ENCODE peak calls at places on chromosomes 6 and 20, in four cellular contexts. P is CD8-positive, alpha-beta T cell; E is memory B cell; Z is glutamatergic neuron. J is an unnamed sample.

GRCh38 chr20:30985386-30985785 is 272.1 kb upstream of the DEFB115 start:
- DNase-seq in P (no peak), E (no peak), Z (no peak), J (no peak)

GRCh38 chr6:148379966-148380653 is 37.5 kb downstream of the SASH1 start:
- DNase-seq in P (no peak), E (no peak), Z (no peak), J (no peak)

GRCh38 chr6:14040042-14040441 is 77.5 kb upstream of the CD83 start:
- DNase-seq in P (no peak), E (no peak), Z (no peak), J (no peak)

GRCh38 chr20:52303281-52303950 is 111.8 kb upstream of the ZFP64 start:
- DNase-seq in P (no peak), E (no peak), Z (no peak), J (no peak)

GRCh38 chr6:167420177-167420576 is 95.3 kb downstream of the TTLL2 start:
- DNase-seq in P (no peak), E (no peak), Z (no peak), J (no peak)

GRCh38 chr6:130467146-130467545 is 101.3 kb downstream of the TMEM200A start:
- DNase-seq in P (no peak), E (no peak), Z (no peak), J (no peak)

GRCh38 chr6:34982424-34982852 is 93.4 kb downstream of the ANKS1A start:
- DNase-seq in P (no peak), E (no peak), Z (no peak), J (no peak)

GRCh38 chr6:79135973-79136470 is 58.0 kb upstream of the PHIP start:
- DNase-seq in P (no peak), E (no peak), Z (no peak), J (no peak)

GRCh38 chr6:143614270-143614669 is 63.5 kb upstream of the PHACTR2 start:
- DNase-seq in P (no peak), E (no peak), Z (no peak), J (no peak)

GRCh38 chr20:22757424-22758189 is 173.2 kb upstream of the FOXA2 start:
- DNase-seq in P (no peak), E (no peak), Z (no peak), J (no peak)

GRCh38 chr20:63412889-63413288 is 51.7 kb upstream of the CHRNA4 start:
- DNase-seq in P (no peak), E (no peak), Z (no peak), J (no peak)

GRCh38 chr6:114167583-114168576 is 174.9 kb downstream of the HS3ST5 start:
- DNase-seq in P (no peak), E (no peak), Z (no peak), J (no peak)

GRCh38 chr6:33610057-33610456 is 11.1 kb upstream of the ITPR3 start:
- DNase-seq in P (no peak), E (no peak), Z (no peak), J (no peak)

GRCh38 chr20:62704341-62704948 is 4.2 kb upstream of the NTSR1 start:
- DNase-seq in P (no peak), E (no peak), Z (peak; percentile 13), J (no peak)

GRCh38 chr6:12269100-12269499 is 21.1 kb upstream of the EDN1 start:
- DNase-seq in P (no peak), E (no peak), Z (no peak), J (no peak)

GRCh38 chr6:122780114-122780513 is 598 bp downstream of the FABP7 start:
- DNase-seq in P (no peak), E (no peak), Z (no peak), J (no peak)

GRCh38 chr20:25320035-25320800 is 70.4 kb downstream of the ABHD12 start:
- DNase-seq in P (no peak), E (no peak), Z (peak; percentile 61), J (no peak)

GRCh38 chr6:166565084-166565651 is 21.3 kb downstream of the RAMACL start:
- DNase-seq in P (no peak), E (no peak), Z (peak; percentile 30), J (no peak)

GRCh38 chr6:19368511-19368910 is 468.7 kb upstream of the ID4 start:
- DNase-seq in P (no peak), E (no peak), Z (no peak), J (no peak)

GRCh38 chr6:105817370-105817769 is 268.8 kb upstream of the PRDM1 start:
- DNase-seq in P (no peak), E (no peak), Z (no peak), J (no peak)

GRCh38 chr6:92110390-92110789 is 1309.0 kb downstream of the EPHA7 start:
- DNase-seq in P (no peak), E (no peak), Z (no peak), J (no peak)

GRCh38 chr6:144104898-144105487 is 9.6 kb upstream of the SF3B5 start:
- DNase-seq in P (no peak), E (peak; percentile 47), Z (no peak), J (no peak)

GRCh38 chr6:82144852-82145332 is 102.7 kb downstream of the IBTK start:
- DNase-seq in P (no peak), E (no peak), Z (no peak), J (no peak)

GRCh38 chr20:14580426-14581074 is 243.1 kb upstream of the FLRT3 start:
- DNase-seq in P (no peak), E (no peak), Z (no peak), J (no peak)

GRCh38 chr6:166417285-166417691 is 34.5 kb upstream of the MPC1 start:
- DNase-seq in P (peak; percentile 85), E (no peak), Z (peak; percentile 45), J (peak; percentile 12)

GRCh38 chr6:46014511-46015118 is 1.0 kb downstream of the CLIC5 start:
- DNase-seq in P (no peak), E (no peak), Z (peak; percentile 23), J (no peak)

GRCh38 chr20:31497838-31498540 is 16.3 kb upstream of the HM13 start:
- DNase-seq in P (no peak), E (no peak), Z (no peak), J (no peak)

GRCh38 chr6:141326426-141326825 is 806.3 kb upstream of the GJE1 start:
- DNase-seq in P (no peak), E (no peak), Z (no peak), J (peak; percentile 29)

GRCh38 chr6:125940691-125941090 is 15.9 kb upstream of the HINT3 start:
- DNase-seq in P (no peak), E (no peak), Z (no peak), J (no peak)

GRCh38 chr6:42279144-42279781 is 61.6 kb upstream of the MRPS10 start:
- DNase-seq in P (peak; percentile 74), E (no peak), Z (no peak), J (peak; percentile 17)

GRCh38 chr6:154257074-154257473 is 99.5 kb downstream of the IPCEF1 start:
- DNase-seq in P (no peak), E (no peak), Z (no peak), J (no peak)

GRCh38 chr6:116327803-116328527 is 42.8 kb upstream of the DSE start:
- DNase-seq in P (no peak), E (no peak), Z (no peak), J (no peak)